ENCODE peak calls at places on chromosomes 1 and 21, in four cellular contexts. M is H1, P is SK-N-SH, N is GM12878. Z is an unnamed sample.

GRCh38 chr1:65425697-65426096 is 5.2 kb downstream of the LEPR start:
- DNase-seq in M (no peak), P (no peak), N (no peak), Z (no peak)

GRCh38 chr1:3469104-3469848 is 14.8 kb downstream of the ARHGEF16 start:
- DNase-seq in M (no peak), P (no peak), N (no peak), Z (no peak)

GRCh38 chr1:10283318-10283984 is 73.1 kb downstream of the KIF1B start:
- DNase-seq in M (no peak), P (no peak), N (peak; percentile 35), Z (peak; percentile 21)

GRCh38 chr1:220887202-220887867 is 8.1 kb downstream of the HLX start:
- DNase-seq in M (no peak), P (peak; percentile 73), N (no peak), Z (no peak)

GRCh38 chr1:207848234-207848633 is 62.7 kb downstream of the CD34 start:
- DNase-seq in M (no peak), P (no peak), N (no peak), Z (no peak)

GRCh38 chr1:211643324-211644212 is 31.9 kb downstream of the NEK2 start:
- DNase-seq in M (no peak), P (peak; percentile 78), N (no peak), Z (peak; percentile 56)

GRCh38 chr21:37956772-37957171 is 40.5 kb upstream of the KCNJ6 start:
- DNase-seq in M (no peak), P (no peak), N (no peak), Z (no peak)

GRCh38 chr1:12276225-12276624 is 46.4 kb downstream of the VPS13D start:
- DNase-seq in M (peak; percentile 39), P (peak; percentile 7), N (no peak), Z (peak; percentile 68)

GRCh38 chr1:25442178-25442577 is 11.5 kb downstream of the MACO1 start:
- DNase-seq in M (no peak), P (peak; percentile 21), N (no peak), Z (no peak)

GRCh38 chr1:209768354-209768774 is 12.5 kb downstream of the TRAF3IP3 start:
- DNase-seq in M (no peak), P (no peak), N (peak; percentile 84), Z (no peak)

GRCh38 chr1:32052887-32053286 is 19.9 kb upstream of the TMEM39B start:
- DNase-seq in M (no peak), P (no peak), N (no peak), Z (no peak)

GRCh38 chr1:200266871-200267270 is 143.0 kb downstream of the ZNF281 start:
- DNase-seq in M (no peak), P (no peak), N (no peak), Z (no peak)

GRCh38 chr1:50308883-50309282 is 114.4 kb downstream of the DMRTA2 start:
- DNase-seq in M (peak; percentile 31), P (peak; percentile 47), N (no peak), Z (peak; percentile 66)

GRCh38 chr1:41164727-41165126 is 77.4 kb downstream of the SCMH1 start:
- DNase-seq in M (no peak), P (no peak), N (no peak), Z (no peak)

GRCh38 chr1:25575191-25575590 is 31.8 kb downstream of the LDLRAP1 start:
- DNase-seq in M (no peak), P (no peak), N (no peak), Z (no peak)

GRCh38 chr21:43348801-43349261 is 78.1 kb downstream of the SIK1 start:
- DNase-seq in M (no peak), P (no peak), N (no peak), Z (no peak)

GRCh38 chr1:221740260-221740830 is 1.5 kb downstream of the DUSP10 start:
- DNase-seq in M (no peak), P (no peak), N (no peak), Z (no peak)

GRCh38 chr1:109863699-109864062 is 47.0 kb upstream of the CSF1 start:
- DNase-seq in M (no peak), P (no peak), N (no peak), Z (no peak)

GRCh38 chr21:43957629-43958362 is 54.3 kb upstream of the TRAPPC10 start:
- DNase-seq in M (no peak), P (no peak), N (peak; percentile 77), Z (no peak)

GRCh38 chr1:205301220-205301821 is 20.2 kb downstream of the NUAK2 start:
- DNase-seq in M (peak; percentile 99), P (no peak), N (no peak), Z (no peak)

GRCh38 chr1:214514032-214514818 is 37.2 kb downstream of the PTPN14 start:
- DNase-seq in M (no peak), P (no peak), N (no peak), Z (no peak)

GRCh38 chr1:116356673-116357072 is 16.4 kb upstream of the ATP1A1 start:
- DNase-seq in M (no peak), P (no peak), N (no peak), Z (no peak)

GRCh38 chr1:54850082-54850730 is 36.8 kb downstream of the DHCR24 start:
- DNase-seq in M (no peak), P (no peak), N (no peak), Z (no peak)

DNA sequence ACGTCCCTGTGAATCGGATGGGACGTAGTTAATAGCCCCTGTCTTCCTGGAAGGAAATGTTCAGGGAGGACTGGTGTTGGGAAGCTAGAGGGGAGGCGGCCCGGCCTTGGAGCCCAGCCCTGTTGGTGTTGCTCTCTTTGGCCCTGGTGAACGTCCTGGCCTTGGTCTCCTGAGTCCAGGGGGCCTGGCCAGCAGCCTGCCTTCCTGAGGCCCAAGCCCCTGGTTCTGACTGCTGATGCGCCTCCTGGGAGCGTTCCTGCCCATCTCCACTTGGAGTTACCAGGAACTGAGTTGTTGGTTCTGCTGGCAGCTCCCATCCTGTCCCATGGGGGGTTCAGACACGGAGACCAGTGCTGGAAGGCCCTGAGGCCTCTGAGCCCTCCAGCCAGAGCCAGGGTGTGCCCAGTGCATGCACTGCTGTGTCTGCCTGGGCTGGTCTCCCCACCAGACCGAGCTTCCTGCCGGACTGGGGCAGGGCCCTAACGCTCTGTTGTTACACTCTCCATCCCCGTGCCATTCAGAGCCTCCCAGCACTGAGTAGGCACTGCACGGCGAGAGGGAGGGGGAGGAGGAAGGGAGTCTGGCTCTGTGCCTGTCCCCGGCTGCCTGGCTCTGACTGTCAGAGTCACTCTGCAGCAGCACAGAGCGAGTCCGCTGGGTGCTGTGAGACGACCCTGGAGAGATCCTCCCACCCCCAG is 382.5 kb upstream of the VAMP3 start:
- DNase-seq in M (no peak), P (peak; percentile 66), N (no peak), Z (no peak)
- TF ChIP-seq NRF1 in M (no peak), P (no peak), N (no peak), Z (no peak)

GRCh38 chr1:8378981-8379470 is 61.1 kb downstream of the SLC45A1 start:
- DNase-seq in M (no peak), P (no peak), N (no peak), Z (no peak)

GRCh38 chr1:8378202-8378601 is 60.3 kb downstream of the SLC45A1 start:
- DNase-seq in M (no peak), P (no peak), N (no peak), Z (no peak)

GRCh38 chr1:8377382-8377928 is 59.5 kb downstream of the SLC45A1 start:
- DNase-seq in M (no peak), P (no peak), N (no peak), Z (no peak)

GRCh38 chr1:8381618-8382017 is 63.7 kb downstream of the SLC45A1 start:
- DNase-seq in M (no peak), P (no peak), N (no peak), Z (no peak)

DNA sequence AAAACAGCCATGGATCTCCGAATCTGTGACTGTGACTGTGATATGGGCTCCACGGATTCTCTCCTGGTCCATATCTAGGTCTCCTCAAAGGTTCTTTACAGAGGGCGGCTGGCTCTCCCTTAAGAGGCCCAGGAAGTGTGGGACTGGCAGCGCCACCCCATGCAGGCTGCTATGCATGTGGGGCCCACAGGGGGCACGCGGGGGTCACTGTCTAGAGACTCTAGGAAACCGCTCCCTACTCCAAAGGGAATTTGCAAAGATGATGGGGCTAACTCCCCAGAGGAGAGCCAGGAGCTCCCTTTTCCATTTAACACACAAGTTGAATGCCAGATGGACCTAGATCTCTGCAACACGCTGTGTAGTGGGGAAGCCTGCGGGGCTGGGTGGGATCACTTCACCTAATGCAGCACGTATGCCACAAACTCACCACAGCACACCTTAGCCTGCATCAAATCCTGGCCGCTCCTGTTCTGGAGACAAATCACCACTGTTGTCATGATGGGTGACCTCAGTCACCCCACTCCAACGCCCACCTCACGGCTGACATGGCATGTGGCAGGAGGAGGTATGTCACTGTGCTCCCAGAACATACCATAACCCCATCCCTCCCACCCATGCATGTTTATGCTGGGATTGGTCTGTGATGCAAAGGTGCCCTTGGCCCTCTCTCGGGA is 61.7 kb downstream of the SLC45A1 start:
- DNase-seq in M (no peak), P (no peak), N (no peak), Z (no peak)
- TF ChIP-seq NRF1 in M (no peak), P (no peak), N (no peak), Z (no peak)

DNA sequence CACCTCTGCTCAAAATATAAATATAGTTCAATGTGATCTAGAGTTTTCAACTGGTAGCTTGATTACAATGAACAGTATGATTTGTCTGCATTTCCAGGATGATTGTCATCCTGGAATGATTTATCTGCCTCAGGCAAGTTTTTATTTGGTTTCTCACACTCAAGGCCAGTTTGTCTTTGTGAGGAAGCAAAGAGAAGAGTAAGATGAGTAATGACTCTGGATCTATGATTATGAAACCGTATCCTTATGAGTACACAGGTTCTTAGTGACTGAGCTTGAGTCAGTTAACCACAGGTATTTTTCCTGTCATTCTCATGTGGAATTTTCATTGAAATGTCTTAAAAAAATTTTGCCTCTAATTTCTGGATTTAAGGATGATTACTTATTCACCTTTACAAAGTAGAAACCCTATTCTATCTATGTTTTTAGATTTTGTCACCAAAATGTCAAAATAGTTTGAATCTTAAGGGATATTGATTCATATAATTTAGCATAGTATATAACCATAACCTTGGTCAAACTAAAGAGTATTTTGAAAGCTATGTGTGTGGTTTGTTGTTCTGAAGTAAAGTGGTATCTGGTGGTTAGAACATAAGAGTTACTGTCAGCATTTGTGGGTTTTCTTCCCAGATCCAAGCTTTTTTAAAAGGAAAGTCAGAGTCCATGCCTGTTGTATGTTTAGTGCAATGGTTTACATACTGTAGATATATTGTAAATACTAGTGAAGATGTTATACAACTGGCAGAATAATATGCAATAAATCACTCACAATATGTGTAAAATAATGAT is 145.0 kb downstream of the RASAL2 start:
- DNase-seq in M (no peak), P (no peak), N (no peak), Z (no peak)
- TF ChIP-seq NRF1 in M (no peak), P (no peak), N (no peak), Z (no peak)

DNA sequence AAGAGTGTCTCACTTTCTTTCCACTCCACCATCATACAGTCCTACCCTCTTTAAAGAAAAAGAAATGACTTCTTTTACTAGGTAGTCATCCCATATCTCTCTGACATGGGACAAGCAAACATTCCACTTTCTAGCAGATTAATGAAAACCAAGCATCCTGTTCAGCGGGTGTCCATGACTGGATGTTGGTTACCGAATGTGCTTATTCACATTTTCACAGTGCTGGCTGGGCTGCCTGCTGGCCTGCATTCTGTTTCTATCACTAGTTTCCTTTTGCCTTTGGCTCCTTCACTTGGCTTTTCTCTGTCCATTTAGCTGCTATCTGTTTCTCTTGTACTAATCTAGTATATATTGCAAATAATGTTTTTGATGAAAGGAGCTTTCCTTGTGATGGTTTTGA is 598.4 kb downstream of the RWDD3 start:
- DNase-seq in M (no peak), P (no peak), N (no peak), Z (no peak)
- TF ChIP-seq NRF1 in M (no peak), P (no peak), N (no peak), Z (no peak)